ENCODE peak calls at places on chromosomes 16 and 17, in five cellular contexts. G, W, C, P and F are unnamed samples. For H3K4me1, the result is how much of the 10 kb centered on the place peaks cover.

GRCh38 chr17:40363480-40363838 is 1.1 kb downstream of the GJD3 start:
- DNase-seq in W (no peak), P (peak), C (no peak), G (peak), F (peak)

GRCh38 chr16:4212207-4212933 is 29.5 kb downstream of the SRL start:
- DNase-seq in P (peak), W (no peak), C (no peak), G (no peak), F (no peak)

GRCh38 chr17:21214777-21215541 is 998 bp upstream of the TMEM11 start:
- DNase-seq in W (no peak), C (no peak), G (no peak), P (no peak), F (peak)

GRCh38 chr17:82339634-82340580 is 6.3 kb upstream of the SECTM1 start:
- DNase-seq in P (no peak), G (no peak), W (no peak), C (no peak), F (no peak)

GRCh38 chr16:74279266-74279665 is 17.3 kb upstream of the PSMD7 start:
- DNase-seq in C (no peak), P (no peak), W (no peak), G (no peak), F (no peak)

GRCh38 chr16:11586856-11587642 is at the start of gene LITAF:
- DNase-seq in P (peak), W (no peak), C (peak), G (peak), F (peak)

GRCh38 chr17:21279198-21279535 is 5.3 kb upstream of the MAP2K3 start:
- DNase-seq in P (no peak), W (no peak), G (no peak), C (no peak), F (no peak)

GRCh38 chr16:51201604-51202003 is 50.5 kb upstream of the SALL1 start:
- DNase-seq in W (no peak), P (no peak), G (no peak), C (no peak), F (no peak)

GRCh38 chr17:19533718-19534561 is at the start of gene SLC47A1:
- DNase-seq in C (no peak), G (peak), W (no peak), P (peak), F (no peak)

GRCh38 chr17:40086150-40087044 is 14.0 kb downstream of the NR1D1 start:
- DNase-seq in W (no peak), P (peak), G (peak), C (no peak), F (no peak)

GRCh38 chr16:67862623-67863583 is 9.9 kb upstream of the EDC4 start:
- DNase-seq in G (no peak), W (no peak), C (peak), P (peak), F (no peak)

GRCh38 chr17:41308251-41308917 is 725 bp downstream of the KRTAP16-1 start:
- DNase-seq in C (no peak), W (no peak), G (peak), P (peak), F (peak)

GRCh38 chr17:27565874-27566672 is 64.9 kb upstream of the LGALS9 start:
- DNase-seq in C (peak), W (no peak), P (no peak), G (no peak), F (no peak)

GRCh38 chr17:68440526-68440925 is 16.8 kb downstream of the WIPI1 start:
- DNase-seq in G (no peak), W (no peak), C (no peak), P (no peak), F (no peak)

GRCh38 chr17:39018267-39019134 is 51.3 kb upstream of the FBXO47 start:
- DNase-seq in W (no peak), G (no peak), C (no peak), P (no peak), F (no peak)

GRCh38 chr16:47033176-47033575 is 59.7 kb upstream of the DNAJA2 start:
- DNase-seq in G (no peak), C (no peak), P (no peak), W (no peak), F (no peak)

GRCh38 chr17:64028874-64029464 is 8.5 kb upstream of the ICAM2 start:
- DNase-seq in C (peak), G (peak), W (peak), P (no peak), F (peak)

GRCh38 chr17:8991514-8992285 is 26.2 kb upstream of the PIK3R5 start:
- DNase-seq in P (peak), W (peak), C (peak), G (peak), F (peak)

GRCh38 chr17:5439446-5439764 is 450 bp upstream of the C1QBP start:
- DNase-seq in C (no peak), P (no peak), W (no peak), G (no peak), F (no peak)

GRCh38 chr16:59690216-59690615 is 956.1 kb upstream of the GOT2 start:
- DNase-seq in G (no peak), W (no peak), C (no peak), P (no peak), F (no peak)

GRCh38 chr16:83843657-83844056 is 35.9 kb downstream of the HSBP1 start:
- DNase-seq in G (no peak), P (no peak), C (no peak), W (no peak), F (no peak)

GRCh38 chr16:59179446-59180082 is 445.4 kb upstream of the GOT2 start:
- DNase-seq in C (no peak), G (no peak), W (no peak), P (no peak), F (no peak)

DNA sequence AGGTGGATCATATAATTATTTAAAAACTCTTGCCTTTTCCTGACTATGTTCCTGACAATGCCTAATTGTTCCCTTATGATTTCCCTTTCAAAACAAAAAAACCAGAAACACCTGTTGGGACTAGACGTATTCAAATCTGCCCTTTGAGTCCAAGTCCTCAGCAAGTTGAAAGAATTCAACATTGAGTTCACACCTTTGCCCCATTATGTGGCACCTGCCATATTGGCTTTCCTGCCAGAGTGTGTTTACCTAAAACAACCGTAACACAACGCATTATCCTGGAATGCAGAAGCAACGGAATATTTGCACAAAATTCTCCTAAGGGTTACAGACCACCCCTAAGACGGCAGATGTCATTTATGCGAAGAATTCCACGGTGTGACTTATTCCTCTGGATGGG is 105.9 kb downstream of the ZFHX3 start:
- DNase-seq in C (no peak), W (no peak), G (no peak), P (no peak), F (no peak)
- H3K4me1 ChIP-seq in C (under half), W (under half), G (under half), P (under half), F (under half)

DNA sequence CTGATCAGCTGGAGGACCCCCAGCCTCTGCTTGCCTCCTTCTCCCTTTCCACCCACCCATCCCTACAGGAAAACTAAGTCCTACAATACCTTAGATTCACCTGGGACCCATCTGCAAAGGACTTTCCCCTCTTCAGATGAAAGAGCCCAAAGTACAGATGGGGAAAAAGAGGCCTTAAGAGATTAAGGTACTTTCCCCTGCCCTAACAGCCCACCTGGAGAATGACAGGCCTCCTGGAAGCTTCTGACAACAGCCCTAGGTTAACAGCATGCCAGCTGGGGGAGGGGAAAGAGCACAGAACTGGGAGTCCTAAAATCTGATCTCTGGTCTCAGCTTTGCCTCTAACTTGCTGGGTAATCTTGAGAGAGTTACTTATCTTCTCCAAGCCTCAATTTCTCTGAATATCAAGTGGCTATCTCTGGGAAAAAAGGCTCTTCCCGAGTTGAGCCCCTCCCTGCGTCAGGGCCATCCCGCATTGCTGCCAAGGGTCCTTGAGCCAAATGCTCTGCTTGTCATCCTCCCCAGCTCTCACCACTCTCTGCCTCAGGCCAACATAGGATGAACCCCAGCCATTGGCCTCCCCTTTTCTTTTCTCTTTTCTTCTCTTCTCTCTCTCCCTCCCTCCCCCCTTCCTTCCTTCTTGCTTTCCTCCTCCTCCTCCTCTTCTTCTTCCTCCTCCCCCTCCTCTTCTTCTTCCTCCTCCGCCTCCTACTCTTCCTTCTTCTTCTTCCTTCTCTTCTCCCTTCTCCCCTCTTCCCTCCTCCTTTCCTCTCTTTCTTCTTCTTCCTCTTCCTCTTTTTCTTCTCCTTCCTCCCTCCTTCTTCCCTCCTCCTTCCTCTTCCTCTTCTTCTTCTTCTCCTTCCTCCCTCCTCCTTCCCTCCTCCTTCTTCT is 22.5 kb upstream of the SP6 start:
- DNase-seq in P (no peak), G (no peak), W (no peak), C (no peak), F (no peak)
- H3K4me1 ChIP-seq in P (under half), G (under half), W (under half), C (under half), F (under half)

DNA sequence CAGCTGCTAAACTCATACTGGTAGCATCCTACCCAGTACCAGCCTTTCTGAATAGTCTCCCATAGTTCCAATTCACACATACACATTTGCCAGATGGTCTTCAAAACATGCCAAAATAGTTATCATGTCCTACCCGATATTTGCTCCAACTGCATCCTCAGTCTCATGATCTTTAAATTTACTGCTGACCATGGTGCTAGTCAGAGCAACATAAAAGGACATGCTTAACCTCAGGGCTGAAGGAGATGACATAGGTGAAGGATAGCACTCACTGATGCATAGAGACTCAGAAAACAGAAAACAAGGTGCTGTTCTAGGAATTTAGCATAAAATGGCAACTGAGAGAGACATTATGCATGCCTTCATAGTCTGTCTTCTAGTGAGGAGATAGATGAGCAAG is 200.6 kb upstream of the CCL2 start:
- DNase-seq in W (no peak), C (no peak), G (no peak), P (no peak), F (no peak)
- H3K4me1 ChIP-seq in W (under half), C (under half), G (under half), P (under half), F (under half)

GRCh38 chr17:75455896-75456416 is 479 bp upstream of the TMEM94 start:
- DNase-seq in P (peak), W (no peak), G (peak), C (no peak), F (peak)
- H3K4me1 ChIP-seq in P (under half), W (under half), G (under half), C (under half), F (under half)

DNA sequence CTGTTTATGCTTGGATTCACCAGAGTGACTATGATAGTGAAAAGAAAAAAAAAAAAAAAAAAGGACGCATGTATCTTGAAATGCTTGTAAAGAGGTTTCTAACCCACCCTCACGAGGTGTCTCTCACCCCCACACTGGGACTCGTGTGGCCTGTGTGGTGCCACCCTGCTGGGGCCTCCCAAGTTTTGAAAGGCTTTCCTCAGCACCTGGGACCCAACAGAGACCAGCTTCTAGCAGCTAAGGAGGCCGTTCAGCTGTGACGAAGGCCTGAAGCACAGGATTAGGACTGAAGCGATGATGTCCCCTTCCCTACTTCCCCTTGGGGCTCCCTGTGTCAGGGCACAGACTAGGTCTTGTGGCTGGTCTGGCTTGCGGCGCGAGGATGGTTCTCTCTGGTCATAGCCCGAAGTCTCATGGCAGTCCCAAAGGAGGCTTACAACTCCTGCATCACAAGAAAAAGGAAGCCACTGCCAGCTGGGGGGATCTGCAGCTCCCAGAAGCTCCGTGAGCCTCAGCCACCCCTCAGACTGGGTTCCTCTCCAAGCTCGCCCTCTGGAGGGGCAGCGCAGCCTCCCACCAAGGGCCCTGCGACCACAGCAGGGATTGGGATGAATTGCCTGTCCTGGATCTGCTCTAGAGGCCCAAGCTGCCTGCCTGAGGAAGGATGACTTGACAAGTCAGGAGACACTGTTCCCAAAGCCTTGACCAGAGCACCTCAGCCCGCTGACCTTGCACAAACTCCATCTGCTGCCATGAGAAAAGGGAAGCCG is 27.2 kb downstream of the STH start:
- DNase-seq in W (no peak), G (peak), P (no peak), C (no peak), F (no peak)
- H3K4me1 ChIP-seq in W (under half), G (under half), P (under half), C (under half), F (under half)

DNA sequence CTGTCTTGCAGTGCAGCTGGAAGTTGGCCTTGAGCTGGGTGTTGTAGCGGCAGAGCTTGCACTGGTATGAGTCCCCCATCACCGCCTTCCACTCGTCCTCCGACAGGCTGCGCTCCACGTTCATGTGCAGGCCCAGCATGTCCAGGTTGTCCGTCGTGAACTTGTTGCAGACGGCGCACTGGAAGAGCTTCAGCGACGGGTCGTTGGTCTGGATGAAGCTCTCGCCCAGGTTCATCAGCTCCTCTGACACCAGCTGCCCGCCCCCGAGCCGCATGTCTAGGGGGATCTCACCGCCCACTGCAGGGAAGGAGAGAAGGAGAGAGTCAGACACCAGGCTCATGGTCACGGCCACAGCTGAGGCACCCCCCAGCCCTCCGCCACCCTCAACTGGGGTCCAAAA is 97.3 kb downstream of the ZFHX3 start:
- DNase-seq in P (no peak), C (no peak), W (no peak), G (no peak), F (no peak)
- H3K4me1 ChIP-seq in P (under half), C (under half), W (under half), G (under half), F (under half)